ENCODE peak calls at places on chromosomes 12 and 14, in seven cellular contexts. S is MM.1S, P is trophoblast cell, N is mesendoderm, F is astrocyte, T is H1, U is fibroblast of lung. I is an unnamed sample.

GRCh38 chr14:102969901-102970300 is 47.4 kb downstream of the AMN start:
- DNase-seq in P (no peak), N (no peak), T (no peak), U (no peak), S (no peak), F (no peak), I (no peak)

GRCh38 chr12:34603382-34604035 is 581.2 kb downstream of the ALG10 start:
- DNase-seq in P (no peak), T (no peak), N (no peak), U (no peak), S (no peak), F (no peak), I (no peak)

GRCh38 chr12:131267576-131267975 is 313.9 kb downstream of the ADGRD1 start:
- DNase-seq in T (no peak), S (no peak), N (no peak), P (no peak), U (no peak), F (no peak), I (no peak)

GRCh38 chr12:12902036-12902435 is 10.7 kb downstream of the GPRC5A start:
- DNase-seq in T (no peak), S (no peak), U (peak; percentile 60), F (peak; percentile 70), P (no peak), N (no peak), I (no peak)

GRCh38 chr14:73295198-73295796 is 58.0 kb downstream of the PAPLN start:
- DNase-seq in P (no peak), F (peak; percentile 17), N (peak; percentile 41), T (no peak), S (peak; percentile 45), U (peak; percentile 65), I (peak; percentile 26)

GRCh38 chr14:93475471-93475870 is 44.7 kb downstream of the UNC79 start:
- DNase-seq in F (no peak), U (no peak), T (no peak), P (no peak), S (no peak), N (no peak), I (no peak)

GRCh38 chr14:34081126-34081575 is 130.3 kb upstream of the EGLN3 start:
- DNase-seq in P (no peak), T (no peak), N (no peak), F (peak; percentile 85), U (peak; percentile 9), S (no peak), I (no peak)

GRCh38 chr12:116982721-116983502 is 72.2 kb downstream of the FBXW8 start:
- DNase-seq in F (peak; percentile 96), T (no peak), U (peak; percentile 91), S (no peak), N (peak; percentile 13), P (no peak), I (no peak)

GRCh38 chr14:63853831-63854293 is 1.1 kb downstream of the SYNE2 start:
- DNase-seq in P (peak; percentile 76), F (peak; percentile 38), T (no peak), S (peak; percentile 50), U (peak; percentile 56), N (peak; percentile 47), I (peak; percentile 52)

GRCh38 chr12:26633591-26634210 is 199.3 kb downstream of the ITPR2 start:
- DNase-seq in F (peak; percentile 92), S (no peak), U (peak; percentile 61), N (peak; percentile 47), T (no peak), P (no peak), I (no peak)

GRCh38 chr14:64707661-64708060 is 3.4 kb downstream of the PLEKHG3 start:
- DNase-seq in N (peak; percentile 44), F (peak; percentile 92), S (no peak), P (peak; percentile 88), U (peak; percentile 60), T (no peak), I (no peak)

GRCh38 chr14:67514650-67515385 is 18.3 kb upstream of the PLEKHH1 start:
- DNase-seq in N (no peak), S (peak; percentile 32), T (no peak), P (no peak), U (peak; percentile 37), F (peak; percentile 24), I (no peak)

GRCh38 chr14:67512463-67513134 is 20.5 kb upstream of the PLEKHH1 start:
- DNase-seq in N (no peak), F (no peak), S (no peak), P (no peak), T (no peak), U (no peak), I (no peak)

GRCh38 chr14:67514203-67514607 is 18.9 kb upstream of the PLEKHH1 start:
- DNase-seq in P (no peak), S (no peak), N (no peak), F (no peak), U (no peak), T (no peak), I (no peak)

GRCh38 chr14:67515386-67516079 is 17.6 kb upstream of the PLEKHH1 start:
- DNase-seq in U (no peak), T (no peak), F (no peak), P (no peak), N (no peak), S (peak; percentile 22), I (no peak)

GRCh38 chr14:67513631-67514108 is 19.4 kb upstream of the PLEKHH1 start:
- DNase-seq in F (no peak), T (no peak), N (no peak), P (no peak), S (no peak), U (no peak), I (no peak)
- H3K27ac ChIP-seq in F (no peak overlapping the region), T (no peak overlapping the region), N (no peak overlapping the region), P (no peak overlapping the region), S (no peak overlapping the region), U (no peak overlapping the region), I (no peak overlapping the region)

GRCh38 chr12:52049286-52049685 is 2.0 kb upstream of the NR4A1 start:
- DNase-seq in F (no peak), T (no peak), N (no peak), P (no peak), S (peak; percentile 5), U (no peak), I (no peak)
- H3K9ac ChIP-seq in F (no peak overlapping the region), T (no peak overlapping the region), N (no peak overlapping the region), P (no peak overlapping the region), S (no peak overlapping the region), U (no peak overlapping the region), I (no peak overlapping the region)

GRCh38 chr14:100675664-100676063 is 51.0 kb upstream of the DLK1 start:
- DNase-seq in S (no peak), P (no peak), N (no peak), U (no peak), F (no peak), T (no peak), I (no peak)

GRCh38 chr14:100676089-100676685 is 50.5 kb upstream of the DLK1 start:
- DNase-seq in N (no peak), P (no peak), T (no peak), F (no peak), U (no peak), S (no peak), I (no peak)

GRCh38 chr14:100679170-100679569 is 47.5 kb upstream of the DLK1 start:
- DNase-seq in N (no peak), U (no peak), S (no peak), F (no peak), P (no peak), T (no peak), I (no peak)

GRCh38 chr14:100677925-100678765 is 48.5 kb upstream of the DLK1 start:
- DNase-seq in U (peak; percentile 86), P (peak; percentile 95), S (no peak), T (no peak), F (peak; percentile 58), N (no peak), I (peak; percentile 55)

DNA sequence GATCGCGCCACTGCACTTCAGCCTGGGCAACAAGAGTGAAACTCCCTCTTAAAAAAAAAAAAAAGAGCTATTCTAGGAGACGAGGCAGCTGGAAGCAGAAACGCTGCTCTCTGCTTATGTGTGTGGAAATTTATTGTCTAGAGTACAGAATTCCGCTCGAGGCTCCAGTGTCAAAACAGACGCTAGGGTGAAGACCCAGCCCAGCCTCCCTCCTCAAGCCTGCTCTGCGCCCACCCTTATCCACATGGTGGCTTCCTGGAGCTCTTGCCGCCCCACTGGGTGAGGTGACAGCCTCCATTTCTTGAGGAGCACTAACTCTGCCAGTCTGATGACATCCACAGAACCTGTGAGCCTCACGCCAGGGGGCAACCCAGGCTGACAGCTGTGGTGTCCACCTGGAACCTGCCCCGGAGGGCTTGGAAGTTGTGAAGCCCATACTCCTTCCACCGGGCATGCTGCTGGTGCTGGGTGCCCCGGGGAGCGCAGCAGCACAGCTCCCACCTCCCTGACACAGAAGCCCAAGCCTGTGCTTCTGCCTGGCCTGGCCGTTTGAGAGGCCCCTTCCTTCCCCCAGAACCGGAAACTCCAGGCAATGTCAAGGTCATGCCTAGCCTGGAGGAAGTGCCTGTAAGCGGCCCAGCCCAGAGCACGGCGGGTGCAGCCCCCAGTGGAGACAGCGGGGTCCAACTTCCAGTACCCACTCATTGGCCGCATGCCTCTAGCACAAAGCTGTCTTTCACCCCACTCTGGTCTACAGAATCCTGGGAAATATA is 49.4 kb upstream of the DLK1 start:
- DNase-seq in T (no peak), U (peak; percentile 60), N (peak; percentile 71), S (no peak), P (peak; percentile 67), F (no peak), I (peak; percentile 50)
- H3K27ac ChIP-seq in T (no peak overlapping the region), U (no peak overlapping the region), N (no peak overlapping the region), S (no peak overlapping the region), P (no peak overlapping the region), F (no peak overlapping the region), I (peak overlapping the region; percentile 93)

GRCh38 chr12:91316161-91316759 is 133.6 kb upstream of the DCN start:
- DNase-seq in S (no peak), U (peak; percentile 3), T (no peak), N (no peak), F (no peak), P (no peak), I (no peak)

GRCh38 chr12:91316825-91317224 is 134.2 kb upstream of the DCN start:
- DNase-seq in T (no peak), F (peak; percentile 30), N (no peak), S (no peak), P (no peak), U (peak; percentile 66), I (no peak)

GRCh38 chr12:91319071-91319760 is 136.6 kb upstream of the DCN start:
- DNase-seq in T (no peak), F (no peak), P (no peak), S (no peak), U (no peak), N (no peak), I (no peak)

DNA sequence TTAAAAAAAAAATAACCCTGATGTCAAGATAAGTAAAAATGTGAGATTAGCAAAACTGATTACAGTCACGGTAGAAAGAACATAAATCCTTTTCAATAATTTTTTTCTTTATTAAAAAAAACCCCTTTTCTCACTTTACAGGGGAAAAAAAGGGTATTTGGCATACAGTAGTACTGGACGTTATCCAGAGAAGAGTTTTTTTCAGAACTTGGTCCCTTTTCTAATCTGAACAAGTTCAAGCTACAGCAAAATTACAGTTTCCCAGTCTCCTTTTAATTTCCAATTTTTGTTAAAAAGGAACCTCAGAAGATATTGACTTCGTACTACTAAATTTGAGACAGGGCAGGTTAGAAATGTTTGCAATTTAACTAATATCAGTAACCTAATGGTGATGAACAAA is 134.7 kb upstream of the DCN start:
- DNase-seq in P (no peak), T (no peak), U (peak; percentile 15), N (no peak), F (no peak), S (no peak), I (no peak)
- H3K9ac ChIP-seq in P (no peak overlapping the region), T (no peak overlapping the region), U (no peak overlapping the region), N (no peak overlapping the region), F (no peak overlapping the region), S (no peak overlapping the region), I (no peak overlapping the region)

I was measured in SK-N-MC.